ENCODE peak calls at places on chromosome 14, in five cellular contexts. One of them, this sample, is unnamed.

GRCh38 chr14:89060191-89060590 is 235.7 kb downstream of the TTC8 start:
- DNase-seq in NB4: no peak
- DNase-seq in adrenal gland: no peak
- DNase-seq in bronchial epithelial cell: no peak
- DNase-seq in GM04503: no peak
- DNase-seq in this sample: peak

GRCh38 chr14:81625343-81625742 is 91.7 kb upstream of the SEL1L start:
- DNase-seq in NB4: peak
- DNase-seq in adrenal gland: no peak
- DNase-seq in bronchial epithelial cell: peak
- DNase-seq in GM04503: no peak
- DNase-seq in this sample: peak

GRCh38 chr14:31127690-31128089 is 79.9 kb downstream of the HECTD1 start:
- DNase-seq in NB4: peak
- DNase-seq in adrenal gland: no peak
- DNase-seq in bronchial epithelial cell: no peak
- DNase-seq in GM04503: no peak
- DNase-seq in this sample: peak

GRCh38 chr14:70714055-70714550 is 72.4 kb downstream of the TTC9 start:
- DNase-seq in NB4: peak
- DNase-seq in adrenal gland: peak
- DNase-seq in bronchial epithelial cell: peak
- DNase-seq in GM04503: no peak
- DNase-seq in this sample: peak

GRCh38 chr14:24274101-24274543 is 2.7 kb upstream of the RABGGTA start:
- DNase-seq in NB4: peak
- DNase-seq in adrenal gland: no peak
- DNase-seq in bronchial epithelial cell: peak
- DNase-seq in GM04503: no peak
- DNase-seq in this sample: no peak

GRCh38 chr14:26175659-26176058 is 422.2 kb downstream of the NOVA1 start:
- DNase-seq in NB4: no peak
- DNase-seq in adrenal gland: no peak
- DNase-seq in bronchial epithelial cell: no peak
- DNase-seq in GM04503: no peak
- DNase-seq in this sample: no peak

GRCh38 chr14:104794099-104794498 is 1.4 kb downstream of the AKT1 start:
- DNase-seq in NB4: peak
- DNase-seq in adrenal gland: peak
- DNase-seq in bronchial epithelial cell: peak
- DNase-seq in GM04503: no peak
- DNase-seq in this sample: peak

GRCh38 chr14:26255213-26255612 is 342.6 kb downstream of the NOVA1 start:
- DNase-seq in NB4: peak
- DNase-seq in adrenal gland: no peak
- DNase-seq in bronchial epithelial cell: peak
- DNase-seq in GM04503: no peak
- DNase-seq in this sample: peak

GRCh38 chr14:94021001-94021400 is 5.1 kb upstream of the OTUB2 start:
- DNase-seq in NB4: no peak
- DNase-seq in adrenal gland: no peak
- DNase-seq in bronchial epithelial cell: peak
- DNase-seq in GM04503: no peak
- DNase-seq in this sample: peak

GRCh38 chr14:68164723-68165122 is 345.1 kb downstream of the RAD51B start:
- DNase-seq in NB4: no peak
- DNase-seq in adrenal gland: no peak
- DNase-seq in bronchial epithelial cell: no peak
- DNase-seq in GM04503: no peak
- DNase-seq in this sample: no peak

GRCh38 chr14:105414456-105415371 is 4.9 kb upstream of the MTA1 start:
- DNase-seq in NB4: peak
- DNase-seq in adrenal gland: peak
- DNase-seq in bronchial epithelial cell: peak
- DNase-seq in GM04503: no peak
- DNase-seq in this sample: peak

GRCh38 chr14:34835312-34835711 is 39.8 kb downstream of the BAZ1A start:
- DNase-seq in NB4: peak
- DNase-seq in adrenal gland: no peak
- DNase-seq in bronchial epithelial cell: no peak
- DNase-seq in GM04503: no peak
- DNase-seq in this sample: no peak

GRCh38 chr14:24504425-24504824 is 3.6 kb downstream of the CMA1 start:
- DNase-seq in NB4: peak
- DNase-seq in adrenal gland: no peak
- DNase-seq in bronchial epithelial cell: no peak
- DNase-seq in GM04503: no peak
- DNase-seq in this sample: no peak

GRCh38 chr14:67429651-67430205 is 17.8 kb upstream of the PLEK2 start:
- DNase-seq in NB4: no peak
- DNase-seq in adrenal gland: no peak
- DNase-seq in bronchial epithelial cell: no peak
- DNase-seq in GM04503: no peak
- DNase-seq in this sample: peak

GRCh38 chr14:43789458-43789857 is 717.6 kb downstream of the FSCB start:
- DNase-seq in NB4: no peak
- DNase-seq in adrenal gland: no peak
- DNase-seq in bronchial epithelial cell: no peak
- DNase-seq in GM04503: no peak
- DNase-seq in this sample: no peak

GRCh38 chr14:101824339-101824727 is 62.8 kb downstream of the PPP2R5C start:
- DNase-seq in NB4: no peak
- DNase-seq in adrenal gland: no peak
- DNase-seq in bronchial epithelial cell: peak
- DNase-seq in GM04503: no peak
- DNase-seq in this sample: no peak

GRCh38 chr14:106276326-106277267 is 750.2 kb downstream of the TMEM121 start:
- DNase-seq in NB4: no peak
- DNase-seq in adrenal gland: no peak
- DNase-seq in bronchial epithelial cell: no peak
- DNase-seq in GM04503: no peak
- DNase-seq in this sample: no peak

GRCh38 chr14:75283162-75283883 is 4.7 kb downstream of the FOS start:
- DNase-seq in NB4: peak
- DNase-seq in adrenal gland: peak
- DNase-seq in bronchial epithelial cell: peak
- DNase-seq in GM04503: no peak
- DNase-seq in this sample: peak

GRCh38 chr14:52267501-52268190 is at the start of gene PTGDR:
- DNase-seq in NB4: no peak
- DNase-seq in adrenal gland: no peak
- DNase-seq in bronchial epithelial cell: no peak
- DNase-seq in GM04503: no peak
- DNase-seq in this sample: peak

GRCh38 chr14:64725360-64725815 is 21.2 kb downstream of the PLEKHG3 start:
- DNase-seq in NB4: peak
- DNase-seq in adrenal gland: no peak
- DNase-seq in bronchial epithelial cell: no peak
- DNase-seq in GM04503: no peak
- DNase-seq in this sample: no peak

GRCh38 chr14:60986500-60986899 is 5.5 kb downstream of the SLC38A6 start:
- DNase-seq in NB4: no peak
- DNase-seq in adrenal gland: no peak
- DNase-seq in bronchial epithelial cell: no peak
- DNase-seq in GM04503: no peak
- DNase-seq in this sample: no peak

This sample was measured in choroid plexus epithelial cell.